ENCODE peak calls at places on chromosomes 4 and X, in five cellular contexts. A is HepG2, U is H1, I is A549, O is endothelial cell of umbilical vein. T is an unnamed sample.
A peak's percentile ranks its signal among the peaks of the same experiment; 100 is the strongest.

GRCh38 chr4:41028392-41029076 is 185.8 kb downstream of the APBB2 start:
- DNase-seq in A (no peak), O (peak; percentile 62), I (no peak), U (no peak), T (no peak)

GRCh38 chr4:94856030-94856429 is 98.3 kb downstream of the BMPR1B start:
- DNase-seq in A (no peak), U (no peak), I (no peak), O (no peak), T (no peak)

GRCh38 chr4:150117629-150118028 is 39.4 kb downstream of the DCLK2 start:
- DNase-seq in U (no peak), A (no peak), O (no peak), I (no peak), T (no peak)

GRCh38 chr4:176642472-176642871 is 150.2 kb downstream of the VEGFC start:
- DNase-seq in U (no peak), O (no peak), A (no peak), I (peak; percentile 17), T (peak; percentile 16)

GRCh38 chr4:165493359-165493758 is 114.6 kb downstream of the CPE start:
- DNase-seq in O (peak; percentile 64), U (peak; percentile 74), I (peak; percentile 52), A (peak; percentile 27), T (peak; percentile 88)

GRCh38 chrX:115337735-115338134 is 48.2 kb downstream of the LUZP4 start:
- DNase-seq in A (no peak), U (no peak), O (no peak), I (no peak), T (no peak)

GRCh38 chrX:1281511-1281910 is 12.9 kb downstream of the CSF2RA start:
- DNase-seq in O (no peak), I (peak; percentile 80), A (no peak), U (no peak), T (no peak)

GRCh38 chr4:73668806-73669205 is 48.6 kb upstream of the RASSF6 start:
- DNase-seq in U (no peak), I (no peak), O (no peak), A (no peak), T (no peak)

GRCh38 chrX:49993661-49994060 is 71.3 kb downstream of the CLCN5 start:
- DNase-seq in I (no peak), A (no peak), U (no peak), O (no peak), T (no peak)

GRCh38 chr4:151691639-151692442 is 69.0 kb downstream of the GATB start:
- DNase-seq in O (no peak), A (no peak), I (no peak), U (no peak), T (no peak)

GRCh38 chr4:64402684-64403083 is 6.6 kb downstream of the TECRL start:
- DNase-seq in O (no peak), U (no peak), I (no peak), A (no peak), T (no peak)

GRCh38 chr4:26356067-26356466 is 35.3 kb downstream of the RBPJ start:
- DNase-seq in U (no peak), A (no peak), O (no peak), I (no peak), T (no peak)

GRCh38 chr4:114077610-114078009 is 98.2 kb upstream of the ARSJ start:
- DNase-seq in U (no peak), O (peak; percentile 92), I (no peak), A (no peak), T (no peak)

GRCh38 chr4:36997727-36998126 is 246.8 kb upstream of the NWD2 start:
- DNase-seq in U (no peak), I (no peak), A (no peak), O (peak; percentile 51), T (no peak)

GRCh38 chr4:166064706-166065105 is 191.7 kb downstream of the TLL1 start:
- DNase-seq in A (no peak), I (no peak), U (no peak), O (no peak), T (no peak)

GRCh38 chr4:173119818-173120217 is 48.8 kb upstream of the GALNT7 start:
- DNase-seq in A (no peak), I (peak; percentile 4), O (no peak), U (no peak), T (no peak)

GRCh38 chr4:182862921-182863320 is 54.3 kb downstream of the DCTD start:
- DNase-seq in U (no peak), O (no peak), A (no peak), I (no peak), T (no peak)

GRCh38 chr4:10115271-10115656 is 1.3 kb downstream of the WDR1 start:
- DNase-seq in U (no peak), I (no peak), A (peak; percentile 82), O (peak; percentile 90), T (no peak)

GRCh38 chr4:23333946-23334878 is 555.6 kb downstream of the PPARGC1A start:
- DNase-seq in O (no peak), U (no peak), I (peak; percentile 28), A (no peak), T (peak; percentile 14)

GRCh38 chrX:70505451-70505841 is 60.8 kb downstream of the DLG3 start:
- DNase-seq in I (no peak), U (no peak), A (no peak), O (no peak), T (no peak)

GRCh38 chr4:3358660-3359059 is 65.8 kb downstream of the RGS12 start:
- DNase-seq in U (no peak), O (no peak), I (no peak), A (no peak), T (no peak)

GRCh38 chr4:3361896-3362295 is 69.1 kb downstream of the RGS12 start:
- DNase-seq in A (no peak), O (no peak), I (no peak), U (no peak), T (no peak)

GRCh38 chr4:3361406-3361805 is 68.6 kb downstream of the RGS12 start:
- DNase-seq in A (no peak), O (no peak), U (no peak), I (no peak), T (no peak)

GRCh38 chr4:3362431-3363287 is 69.8 kb downstream of the RGS12 start:
- DNase-seq in A (no peak), O (no peak), U (no peak), I (no peak), T (no peak)

GRCh38 chr4:3360741-3361140 is 67.9 kb downstream of the RGS12 start:
- DNase-seq in I (no peak), U (no peak), O (no peak), A (no peak), T (no peak)
- TF ChIP-seq JUN in I (no peak), U (no peak), O (no peak), A (no peak), T (no peak)

GRCh38 chrX:63250253-63250868 is 100.8 kb downstream of the SPIN4 start:
- DNase-seq in A (peak; percentile 61), O (peak; percentile 72), I (peak; percentile 79), U (no peak), T (peak; percentile 25)
- TF ChIP-seq JUN in A (no peak), O (no peak), I (no peak), U (no peak), T (no peak)

GRCh38 chr4:108365551-108365950 is 196.8 kb upstream of the LEF1 start:
- DNase-seq in A (no peak), I (no peak), U (no peak), O (no peak), T (no peak)

GRCh38 chr4:108359130-108359709 is 190.5 kb upstream of the LEF1 start:
- DNase-seq in A (no peak), I (no peak), U (no peak), O (no peak), T (no peak)

GRCh38 chr4:108359936-108360681 is 191.4 kb upstream of the LEF1 start:
- DNase-seq in O (no peak), U (no peak), I (no peak), A (no peak), T (no peak)

GRCh38 chr4:108361886-108362285 is 193.2 kb upstream of the LEF1 start:
- DNase-seq in O (no peak), I (no peak), A (no peak), U (no peak), T (no peak)

GRCh38 chr4:108360857-108361820 is 192.4 kb upstream of the LEF1 start:
- DNase-seq in O (no peak), U (peak; percentile 15), A (no peak), I (no peak), T (no peak)
- TF ChIP-seq JUN in O (no peak), U (no peak), A (no peak), I (no peak), T (no peak)

DNA sequence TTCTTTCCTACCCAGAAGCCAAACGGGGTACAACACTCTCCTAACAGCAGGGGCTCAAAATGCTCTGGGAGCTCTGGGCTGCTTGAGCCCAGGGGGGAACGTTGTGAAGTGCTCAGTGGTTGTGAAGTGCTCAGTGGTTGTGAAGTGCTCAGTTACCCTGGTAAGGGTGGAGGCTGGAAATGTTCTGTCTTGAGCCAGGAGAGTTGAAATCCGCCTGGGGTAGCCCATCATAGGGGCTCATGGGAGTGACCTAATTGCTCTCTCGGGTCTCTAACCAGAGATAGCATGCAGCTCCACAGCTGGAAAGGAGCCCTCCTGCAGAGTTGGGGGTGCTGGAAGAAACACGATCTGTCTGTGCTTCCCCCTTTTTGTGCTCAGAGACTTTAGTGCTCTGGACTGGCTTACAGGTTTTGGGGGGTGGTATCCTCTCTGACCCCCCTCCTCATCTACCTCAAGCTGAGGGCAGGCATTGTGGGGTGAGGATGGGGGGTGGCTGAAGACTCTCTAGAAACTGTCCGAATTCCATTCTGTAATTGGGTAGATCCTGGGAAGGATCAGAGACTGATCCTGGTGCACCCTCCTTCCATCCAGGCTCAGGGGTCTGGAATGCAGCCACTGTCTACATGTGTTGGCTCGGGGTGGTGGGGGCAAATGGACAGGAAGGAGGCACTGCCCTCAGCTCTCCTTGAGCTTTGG is 2.7 kb downstream of the EFNB1 start:
- DNase-seq in U (no peak), I (no peak), O (no peak), A (no peak), T (no peak)
- TF ChIP-seq JUN in U (no peak), I (no peak), O (no peak), A (no peak), T (no peak)

GRCh38 chr4:2257361-2258001 is 4.4 kb downstream of the MXD4 start:
- DNase-seq in U (no peak), O (no peak), A (no peak), I (no peak), T (peak; percentile 9)
- TF ChIP-seq JUN in U (no peak), O (no peak), A (no peak), I (no peak), T (no peak)

GRCh38 chr4:137310593-137311490 is 221.5 kb downstream of the PCDH18 start:
- DNase-seq in A (no peak), U (no peak), I (no peak), O (no peak), T (no peak)

GRCh38 chr4:137310156-137310555 is 222.1 kb downstream of the PCDH18 start:
- DNase-seq in I (no peak), U (no peak), O (no peak), A (no peak), T (no peak)

GRCh38 chr4:137312257-137312656 is 220.0 kb downstream of the PCDH18 start:
- DNase-seq in I (no peak), U (no peak), A (no peak), O (no peak), T (no peak)

GRCh38 chr4:137309424-137309823 is 222.9 kb downstream of the PCDH18 start:
- DNase-seq in I (no peak), U (no peak), O (no peak), A (no peak), T (no peak)

GRCh38 chr4:137307806-137308205 is 224.5 kb downstream of the PCDH18 start:
- DNase-seq in O (no peak), A (no peak), I (no peak), U (no peak), T (no peak)
- TF ChIP-seq JUN in O (no peak), A (no peak), I (no peak), U (no peak), T (no peak)

T was measured in WTC11.